ENCODE peak calls at places on chromosomes 4 and X, in nine cellular contexts. F, N, U, H, T, E, W, S and C are unnamed samples.

GRCh38 chr4:137253949-137254348 is 278.3 kb downstream of the PCDH18 start:
- DNase-seq in F (peak; percentile 58), N (peak; percentile 85), U (no peak), H (peak; percentile 31), T (no peak), E (no peak), W (no peak), S (no peak), C (no peak)

GRCh38 chr4:183905081-183905592 is at the start of gene STOX2:
- DNase-seq in F (no peak), N (peak; percentile 55), U (peak; percentile 84), H (peak; percentile 32), T (peak; percentile 86), E (peak; percentile 79), W (peak; percentile 79), S (peak; percentile 88), C (peak; percentile 19)

GRCh38 chr4:152265149-152265621 is 270.7 kb downstream of the FBXW7 start:
- DNase-seq in F (peak; percentile 57), N (peak; percentile 92), U (no peak), H (peak; percentile 87), T (no peak), E (no peak), W (peak; percentile 88), S (no peak), C (peak; percentile 65)

GRCh38 chrX:147838465-147839131 is 73.1 kb upstream of the FMR1 start:
- DNase-seq in F (no peak), N (no peak), U (no peak), H (no peak), T (no peak), E (no peak), W (no peak), S (no peak), C (no peak)

GRCh38 chr4:1961563-1961962 is 47.2 kb downstream of the NELFA start:
- DNase-seq in F (no peak), N (no peak), U (no peak), H (no peak), T (no peak), E (no peak), W (no peak), S (no peak), C (no peak)

GRCh38 chr4:82753725-82754410 is 44.7 kb downstream of the SCD5 start:
- DNase-seq in F (no peak), N (peak; percentile 28), U (no peak), H (peak; percentile 48), T (no peak), E (no peak), W (no peak), S (peak; percentile 23), C (no peak)

GRCh38 chr4:31461425-31461824 is 741.3 kb downstream of the PCDH7 start:
- DNase-seq in F (no peak), N (no peak), U (no peak), H (no peak), T (no peak), E (no peak), W (no peak), S (no peak), C (no peak)

GRCh38 chr4:990746-991367 is 2.3 kb downstream of the SLC26A1 start:
- DNase-seq in F (no peak), N (no peak), U (no peak), H (no peak), T (no peak), E (no peak), W (no peak), S (no peak), C (no peak)

GRCh38 chrX:37666516-37666915 is 19.1 kb upstream of the XK start:
- DNase-seq in F (no peak), N (no peak), U (no peak), H (peak; percentile 30), T (no peak), E (no peak), W (no peak), S (no peak), C (no peak)

GRCh38 chr4:89306486-89307184 is 965 bp downstream of the GPRIN3 start:
- DNase-seq in F (no peak), N (no peak), U (no peak), H (no peak), T (no peak), E (no peak), W (no peak), S (no peak), C (no peak)

GRCh38 chrX:53717205-53717604 is 30.7 kb upstream of the HUWE1 start:
- DNase-seq in F (no peak), N (no peak), U (no peak), H (no peak), T (no peak), E (no peak), W (no peak), S (no peak), C (no peak)

GRCh38 chr4:4672397-4672796 is 130.5 kb upstream of the STX18 start:
- DNase-seq in F (no peak), N (no peak), U (no peak), H (no peak), T (no peak), E (no peak), W (no peak), S (no peak), C (no peak)

GRCh38 chr4:84652478-84652877 is 69.6 kb downstream of the CDS1 start:
- DNase-seq in F (no peak), N (no peak), U (no peak), H (no peak), T (no peak), E (no peak), W (no peak), S (no peak), C (no peak)

GRCh38 chr4:40719008-40719623 is 30.6 kb upstream of the NSUN7 start:
- DNase-seq in F (peak; percentile 3), N (peak; percentile 64), U (no peak), H (peak; percentile 78), T (no peak), E (no peak), W (peak; percentile 79), S (no peak), C (peak; percentile 52)

GRCh38 chr4:23890369-23891063 is 669 bp upstream of the PPARGC1A start:
- DNase-seq in F (no peak), N (no peak), U (no peak), H (no peak), T (no peak), E (no peak), W (no peak), S (no peak), C (no peak)

GRCh38 chr4:99352602-99353580 is at the start of gene ADH1C:
- DNase-seq in F (no peak), N (peak; percentile 1), U (no peak), H (no peak), T (no peak), E (no peak), W (peak; percentile 17), S (peak; percentile 23), C (no peak)

GRCh38 chr4:40916880-40917279 is 167.1 kb downstream of the NSUN7 start:
- DNase-seq in F (no peak), N (no peak), U (peak; percentile 36), H (peak; percentile 23), T (peak; percentile 38), E (peak; percentile 14), W (peak; percentile 28), S (peak; percentile 43), C (no peak)

GRCh38 chr4:15232725-15233597 is 194.9 kb upstream of the C1QTNF7 start:
- DNase-seq in F (peak; percentile 74), N (peak; percentile 83), U (no peak), H (peak; percentile 62), T (no peak), E (no peak), W (peak; percentile 25), S (no peak), C (no peak)

GRCh38 chrX:18353931-18354368 is 538 bp downstream of the SCML2 start:
- DNase-seq in F (no peak), N (no peak), U (peak; percentile 51), H (no peak), T (no peak), E (peak; percentile 18), W (peak; percentile 38), S (peak; percentile 3), C (no peak)
- TF ChIP-seq CTCF in F (no peak), N (no peak), U (no peak), H (no peak), T (no peak), E (peak; percentile 22), W (no peak), S (no peak), C (peak; percentile 24)

DNA sequence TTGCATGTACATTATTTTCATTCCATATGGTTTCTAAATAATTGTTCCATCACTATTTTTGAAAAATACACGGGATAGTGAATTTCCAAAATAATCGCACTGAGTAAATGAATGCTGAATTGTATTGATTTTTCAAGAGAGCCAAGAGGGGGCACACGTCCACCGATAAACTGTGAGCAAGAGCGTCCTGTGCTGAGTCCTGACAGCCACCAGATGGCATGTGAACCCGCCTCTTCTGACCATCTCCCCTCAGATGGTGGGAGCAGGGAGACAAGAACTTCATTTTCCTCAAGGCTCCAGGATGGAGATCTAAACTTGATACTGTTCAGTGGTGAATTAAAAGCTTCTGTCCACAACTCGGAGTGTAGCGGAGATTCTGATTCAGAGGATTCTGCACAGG is 30.6 kb upstream of the IL9R start:
- DNase-seq in F (peak; percentile 1), N (no peak), U (peak; percentile 16), H (peak; percentile 7), T (no peak), E (peak; percentile 6), W (peak; percentile 35), S (no peak), C (no peak)
- TF ChIP-seq CTCF in F (no peak), N (peak; percentile 22), U (no peak), H (peak; percentile 2), T (peak; percentile 41), E (peak; percentile 56), W (peak; percentile 48), S (peak; percentile 38), C (peak; percentile 39)

GRCh38 chrX:135544338-135544948 is 24.0 kb downstream of the INTS6L start:
- DNase-seq in F (no peak), N (no peak), U (no peak), H (no peak), T (no peak), E (no peak), W (no peak), S (no peak), C (no peak)

GRCh38 chrX:135549519-135549918 is 29.1 kb downstream of the INTS6L start:
- DNase-seq in F (no peak), N (no peak), U (no peak), H (no peak), T (no peak), E (no peak), W (no peak), S (no peak), C (no peak)

GRCh38 chrX:135543924-135544323 is 23.5 kb downstream of the INTS6L start:
- DNase-seq in F (no peak), N (no peak), U (no peak), H (no peak), T (no peak), E (no peak), W (no peak), S (no peak), C (no peak)
- TF ChIP-seq CTCF in F (no peak), N (no peak), U (no peak), H (no peak), T (peak; percentile 20), E (peak; percentile 25), W (no peak), S (peak; percentile 31), C (no peak)

DNA sequence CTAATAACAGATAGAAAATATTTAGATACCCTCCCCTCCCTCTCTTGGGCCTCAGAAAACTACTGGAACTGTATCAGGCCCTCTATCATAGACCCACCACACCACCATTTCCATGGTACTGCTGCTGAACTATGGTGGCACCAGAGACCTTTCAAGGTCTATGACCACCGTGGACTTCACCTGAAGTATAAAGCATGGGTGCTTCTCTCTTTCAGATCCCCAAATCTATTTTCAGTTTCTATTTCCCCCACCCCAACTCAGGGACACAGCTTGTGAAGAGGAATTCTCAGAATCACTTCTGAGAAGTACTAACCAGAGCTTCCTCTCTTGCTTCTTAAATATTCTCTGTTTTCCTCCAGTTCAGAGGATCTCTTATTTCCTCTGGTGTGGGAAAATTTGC is 840.8 kb upstream of the HTR2C start:
- DNase-seq in F (no peak), N (no peak), U (no peak), H (no peak), T (no peak), E (no peak), W (no peak), S (no peak), C (no peak)
- TF ChIP-seq CTCF in F (no peak), N (no peak), U (no peak), H (no peak), T (no peak), E (no peak), W (no peak), S (no peak), C (no peak)